ENCODE peak calls at places on chromosomes 4 and X, in eight cellular contexts. X is brain microvascular endothelial cell; A is H7; H is CD8-positive, alpha-beta memory T cell; T is ovary; Q is GM06990; I is RWPE2; P is IMR-90. L is an unnamed sample. For H3K27me3, the result is how much of the 10 kb centered on the place peaks cover.

GRCh38 chrX:19003756-19004155 is 19.8 kb upstream of the PHKA2 start:
- DNase-seq in X (no peak), A (no peak), H (no peak), T (no peak), Q (no peak), I (no peak), P (peak), L (no peak)

GRCh38 chr4:36290641-36291040 is 9.2 kb downstream of the DTHD1 start:
- DNase-seq in X (no peak), A (no peak), H (no peak), T (no peak), Q (no peak), I (no peak), P (no peak), L (no peak)

GRCh38 chr4:53693909-53694308 is 102.6 kb upstream of the LNX1 start:
- DNase-seq in X (no peak), A (no peak), H (no peak), T (no peak), Q (no peak), I (no peak), P (no peak), L (no peak)

GRCh38 chr4:73583661-73584060 is 36.6 kb downstream of the RASSF6 start:
- DNase-seq in X (no peak), A (peak), H (no peak), T (no peak), Q (no peak), I (no peak), P (no peak), L (no peak)

GRCh38 chrX:2928127-2928582 is 984 bp downstream of the ARSD start:
- DNase-seq in X (peak), A (peak), H (peak), T (no peak), Q (peak), I (no peak), P (peak), L (peak)

GRCh38 chr4:119725688-119726330 is 97.2 kb upstream of the PDE5A start:
- DNase-seq in X (no peak), A (no peak), H (no peak), T (no peak), Q (no peak), I (no peak), P (peak), L (no peak)

GRCh38 chr4:184384056-184384809 is 90.1 kb downstream of the IRF2 start:
- DNase-seq in X (peak), A (no peak), H (no peak), T (peak), Q (peak), I (no peak), P (peak), L (no peak)

GRCh38 chrX:12080265-12080664 is 58.0 kb upstream of the FRMPD4 start:
- DNase-seq in X (peak), A (peak), H (no peak), T (no peak), Q (no peak), I (no peak), P (peak), L (no peak)

GRCh38 chr4:43837171-43837570 is 611.4 kb downstream of the KCTD8 start:
- DNase-seq in X (no peak), A (no peak), H (no peak), T (no peak), Q (no peak), I (no peak), P (no peak), L (no peak)

GRCh38 chr4:80007745-80008149 is 65.3 kb downstream of the ANTXR2 start:
- DNase-seq in X (no peak), A (no peak), H (no peak), T (no peak), Q (peak), I (no peak), P (no peak), L (no peak)

GRCh38 chr4:10106421-10107039 is 10.1 kb downstream of the WDR1 start:
- DNase-seq in X (peak), A (peak), H (peak), T (peak), Q (no peak), I (peak), P (peak), L (peak)

GRCh38 chr4:109410226-109410625 is 23.4 kb upstream of the SEC24B start:
- DNase-seq in X (no peak), A (no peak), H (no peak), T (no peak), Q (no peak), I (no peak), P (no peak), L (no peak)

GRCh38 chrX:34300871-34301270 is 168.8 kb upstream of the FAM47A start:
- DNase-seq in X (peak), A (peak), H (no peak), T (no peak), Q (no peak), I (no peak), P (peak), L (no peak)

GRCh38 chrX:86148594-86148993 is 343 bp downstream of the DACH2 start:
- DNase-seq in X (no peak), A (peak), H (no peak), T (no peak), Q (no peak), I (no peak), P (no peak), L (no peak)

GRCh38 chrX:103533428-103534216 is 14.3 kb upstream of the RAB40A start:
- DNase-seq in X (peak), A (peak), H (peak), T (peak), Q (no peak), I (no peak), P (peak), L (peak)

GRCh38 chrX:136839196-136839595 is 41.3 kb downstream of the RBMX start:
- DNase-seq in X (no peak), A (no peak), H (no peak), T (no peak), Q (no peak), I (no peak), P (peak), L (no peak)

GRCh38 chrX:72115380-72115779 is 16.3 kb downstream of the RTL5 start:
- DNase-seq in X (no peak), A (peak), H (no peak), T (no peak), Q (no peak), I (no peak), P (no peak), L (no peak)

GRCh38 chr4:173301518-173302201 is 32.5 kb downstream of the HMGB2 start:
- DNase-seq in X (peak), A (peak), H (no peak), T (no peak), Q (no peak), I (no peak), P (peak), L (no peak)

GRCh38 chr4:176090115-176090514 is 24.5 kb downstream of the WDR17 start:
- DNase-seq in X (no peak), A (no peak), H (no peak), T (no peak), Q (no peak), I (no peak), P (no peak), L (no peak)

GRCh38 chrX:48794993-48795501 is 6.8 kb upstream of the HDAC6 start:
- DNase-seq in X (peak), A (no peak), H (no peak), T (no peak), Q (no peak), I (no peak), P (peak), L (no peak)

GRCh38 chr4:119124314-119124713 is 11.3 kb upstream of the MYOZ2 start:
- DNase-seq in X (no peak), A (no peak), H (no peak), T (no peak), Q (no peak), I (no peak), P (no peak), L (no peak)

GRCh38 chr4:136036744-136037143 is 1495.5 kb downstream of the PCDH18 start:
- DNase-seq in X (peak), A (no peak), H (no peak), T (no peak), Q (no peak), I (no peak), P (peak), L (no peak)

GRCh38 chr4:185590982-185591381 is 55.7 kb upstream of the PDLIM3 start:
- DNase-seq in X (no peak), A (no peak), H (no peak), T (peak), Q (no peak), I (no peak), P (no peak), L (no peak)

GRCh38 chr4:78242071-78242470 is 184.9 kb downstream of the FRAS1 start:
- DNase-seq in X (peak), A (no peak), H (no peak), T (no peak), Q (no peak), I (no peak), P (no peak), L (no peak)

GRCh38 chr4:64465263-64465662 is 56.0 kb upstream of the TECRL start:
- DNase-seq in X (peak), A (no peak), H (no peak), T (no peak), Q (no peak), I (no peak), P (no peak), L (no peak)

GRCh38 chr4:173415885-173416658 is 17.2 kb upstream of the SCRG1 start:
- DNase-seq in X (no peak), A (no peak), H (no peak), T (peak), Q (no peak), I (no peak), P (no peak), L (no peak)

GRCh38 chr4:1764670-1765069 is 28.4 kb upstream of the FGFR3 start:
- DNase-seq in X (no peak), A (peak), H (no peak), T (no peak), Q (no peak), I (no peak), P (no peak), L (no peak)

GRCh38 chrX:3143043-3143799 is 102.0 kb downstream of the ARSF start:
- DNase-seq in X (no peak), A (no peak), H (no peak), T (no peak), Q (no peak), I (no peak), P (no peak), L (no peak)

GRCh38 chrX:103666202-103667107 is 20.0 kb downstream of the MORF4L2 start:
- DNase-seq in X (no peak), A (no peak), H (no peak), T (no peak), Q (no peak), I (no peak), P (peak), L (no peak)

GRCh38 chrX:39821011-39821708 is 276.6 kb downstream of the BCOR start:
- DNase-seq in X (no peak), A (peak), H (no peak), T (peak), Q (no peak), I (no peak), P (peak), L (no peak)

GRCh38 chrX:119693032-119693995 is at the start of gene SEPTIN6:
- DNase-seq in X (peak), A (peak), H (peak), T (peak), Q (peak), I (peak), P (peak), L (peak)

GRCh38 chrX:130523460-130524394 is 121.9 kb downstream of the RBMX2 start:
- DNase-seq in X (no peak), A (peak), H (no peak), T (no peak), Q (no peak), I (no peak), P (no peak), L (peak)

GRCh38 chr4:1205641-1206298 is 33.4 kb upstream of the SPON2 start:
- DNase-seq in X (no peak), A (peak), H (no peak), T (no peak), Q (no peak), I (no peak), P (no peak), L (peak)

GRCh38 chr4:176500894-176501293 is 181.1 kb downstream of the SPCS3 start:
- DNase-seq in X (no peak), A (no peak), H (no peak), T (no peak), Q (no peak), I (no peak), P (no peak), L (no peak)

GRCh38 chrX:134241960-134242619 is 5.1 kb downstream of the CCDC160 start:
- DNase-seq in X (no peak), A (peak), H (no peak), T (no peak), Q (no peak), I (no peak), P (no peak), L (no peak)

GRCh38 chrX:134239016-134239415 is 2.0 kb downstream of the CCDC160 start:
- DNase-seq in X (no peak), A (no peak), H (no peak), T (no peak), Q (no peak), I (no peak), P (no peak), L (no peak)

GRCh38 chrX:134237363-134237702 is 351 bp downstream of the CCDC160 start:
- DNase-seq in X (no peak), A (no peak), H (no peak), T (no peak), Q (no peak), I (no peak), P (no peak), L (no peak)

GRCh38 chrX:134236690-134237362 is at the start of gene CCDC160:
- DNase-seq in X (peak), A (peak), H (no peak), T (peak), Q (peak), I (no peak), P (no peak), L (no peak)

DNA sequence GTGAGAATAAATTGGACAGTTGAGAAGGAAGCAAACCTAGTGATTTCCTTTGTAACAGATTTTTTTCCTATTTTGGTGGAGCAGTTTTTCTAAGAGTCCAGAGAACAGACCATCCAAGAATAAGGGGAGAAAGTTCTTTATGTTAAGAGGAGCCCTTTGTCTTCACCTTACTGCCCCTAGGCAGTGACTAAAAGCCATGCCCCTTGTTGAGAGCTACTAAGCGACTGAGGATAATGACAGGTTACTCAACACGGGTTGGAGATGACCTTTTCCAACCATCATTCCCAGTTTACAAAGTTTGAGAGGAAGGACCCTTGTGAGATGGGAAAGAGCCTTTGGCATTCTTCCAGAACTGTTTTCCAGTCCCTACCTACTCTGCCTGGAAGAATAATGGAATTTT is 3.2 kb downstream of the CCDC160 start:
- DNase-seq in X (no peak), A (no peak), H (no peak), T (no peak), Q (no peak), I (no peak), P (no peak), L (no peak)
- H3K27me3 ChIP-seq in X (under half), A (under half), H (under half), T (under half), Q (under half), I (under half), P (under half), L (under half)

GRCh38 chr4:110617095-110617494 is 5.8 kb downstream of the PITX2 start:
- DNase-seq in X (no peak), A (no peak), H (no peak), T (no peak), Q (no peak), I (no peak), P (no peak), L (no peak)
- H3K27me3 ChIP-seq in X (half or more), A (half or more), H (half or more), T (under half), Q (under half), I (half or more), P (half or more), L (half or more)

GRCh38 chr4:177740563-177740962 is 298.3 kb upstream of the AGA start:
- DNase-seq in X (no peak), A (no peak), H (no peak), T (no peak), Q (no peak), I (no peak), P (peak), L (no peak)
- H3K27me3 ChIP-seq in X (under half), A (under half), H (under half), T (under half), Q (under half), I (under half), P (under half), L (under half)

DNA sequence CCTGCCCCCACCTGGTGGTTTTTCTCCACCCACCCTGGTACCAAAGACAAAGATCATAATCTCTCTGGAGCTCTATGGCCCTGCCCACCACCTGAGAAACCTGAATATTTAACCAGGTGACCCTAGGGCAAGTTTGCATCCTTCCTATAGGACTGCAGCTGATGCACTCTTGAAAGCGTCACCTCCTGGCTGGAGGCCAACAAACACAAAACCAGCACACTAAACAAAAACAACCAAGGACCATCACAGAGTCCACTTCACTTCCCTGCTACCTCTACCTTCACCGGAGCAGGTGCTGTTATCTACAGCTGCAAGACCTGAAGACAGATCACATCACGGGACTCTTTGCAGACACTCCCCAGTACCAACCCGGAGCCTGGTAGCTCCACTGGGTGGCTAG is 296.7 kb upstream of the FGF13 start:
- DNase-seq in X (no peak), A (no peak), H (no peak), T (no peak), Q (no peak), I (no peak), P (no peak), L (no peak)
- H3K27me3 ChIP-seq in X (under half), A (under half), H (under half), T (under half), Q (under half), I (under half), P (under half), L (under half)

GRCh38 chrX:124506031-124506430 is 159.7 kb downstream of the SH2D1A start:
- DNase-seq in X (no peak), A (no peak), H (no peak), T (no peak), Q (no peak), I (no peak), P (no peak), L (no peak)
- H3K27me3 ChIP-seq in X (under half), A (under half), H (under half), T (under half), Q (under half), I (under half), P (under half), L (under half)

GRCh38 chrX:81003491-81004185 is 194.0 kb upstream of the BRWD3 start:
- DNase-seq in X (no peak), A (no peak), H (no peak), T (no peak), Q (no peak), I (no peak), P (no peak), L (no peak)
- H3K27me3 ChIP-seq in X (under half), A (under half), H (under half), T (under half), Q (under half), I (under half), P (under half), L (under half)

DNA sequence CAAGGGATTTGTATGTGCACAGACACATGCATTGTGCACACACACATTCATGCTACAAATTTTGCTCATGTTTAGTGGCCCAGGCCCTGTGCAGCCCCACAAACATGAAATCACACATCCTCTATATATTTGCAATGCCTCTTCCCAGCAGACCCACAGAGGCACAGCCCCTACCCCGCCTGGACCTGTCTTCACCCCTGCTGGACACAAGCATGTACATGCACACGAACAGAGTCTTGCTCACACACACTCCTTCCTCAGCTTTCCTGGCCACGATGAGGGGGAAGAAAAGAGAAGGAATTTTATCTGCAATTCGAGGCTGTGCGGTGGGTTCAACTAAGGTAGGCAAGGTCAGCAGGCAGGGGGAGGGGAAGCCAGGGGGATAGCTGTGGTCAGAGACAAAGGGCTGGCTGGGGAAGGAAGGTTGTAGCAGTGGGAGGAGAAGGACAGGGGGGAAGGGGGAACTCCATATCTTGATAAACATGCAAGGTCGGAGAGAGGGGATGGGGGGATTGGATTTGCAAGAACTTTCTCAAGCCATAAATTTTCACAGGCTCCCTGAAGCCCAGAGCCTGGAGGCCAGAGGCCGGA is 156.4 kb downstream of the EFNB1 start:
- DNase-seq in X (no peak), A (peak), H (no peak), T (no peak), Q (no peak), I (no peak), P (no peak), L (no peak)
- H3K27me3 ChIP-seq in X (under half), A (under half), H (under half), T (under half), Q (under half), I (under half), P (under half), L (under half)

DNA sequence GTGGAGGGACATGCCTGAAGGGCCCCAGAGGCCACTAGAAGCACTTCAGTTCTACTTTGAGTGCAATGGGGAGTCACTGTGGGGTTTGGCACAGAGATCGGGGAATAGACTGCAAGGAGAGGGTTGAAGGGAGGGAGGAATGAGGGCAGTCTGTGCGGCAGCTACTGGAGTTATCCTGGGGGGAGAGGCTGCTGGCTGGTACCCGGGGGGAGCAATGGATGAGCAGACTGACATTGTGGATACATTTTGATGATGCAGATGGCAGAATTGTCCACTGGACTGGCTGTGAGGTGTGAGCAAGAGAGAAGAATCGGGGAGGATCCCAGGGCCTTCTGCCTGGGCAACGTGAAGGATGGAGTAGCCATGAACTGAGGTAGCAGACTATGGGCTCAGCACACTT is 2.8 kb upstream of the MAMLD1 start:
- DNase-seq in X (no peak), A (no peak), H (no peak), T (no peak), Q (no peak), I (no peak), P (no peak), L (no peak)
- H3K27me3 ChIP-seq in X (under half), A (half or more), H (under half), T (under half), Q (under half), I (under half), P (under half), L (under half)